ENCODE peak calls at places on chromosomes 16 and 17, in eight cellular contexts. One of them, this sample, is unnamed.

GRCh38 chr17:65888649-65889048 is 303.3 kb downstream of the CEP112 start:
- DNase-seq in aorta: no peak
- DNase-seq in CD8-positive, alpha-beta memory T cell: no peak
- DNase-seq in activated effector memory CD4-positive, alpha-beta T cell treated with anti-CD3 and anti-CD28 coated beads, Interleukin-2, amount 50 U/mL, for 16 hours: no peak
- DNase-seq in foreskin melanocyte: no peak
- DNase-seq in pons: no peak
- DNase-seq in EL: peak; percentile 81
- DNase-seq in ELR: peak; percentile 14
- DNase-seq in this sample: no peak

GRCh38 chr17:43768382-43768781 is 9.8 kb upstream of the SOST start:
- DNase-seq in EL: no peak
- DNase-seq in pons: peak; percentile 79
- DNase-seq in foreskin melanocyte: no peak
- DNase-seq in activated effector memory CD4-positive, alpha-beta T cell treated with anti-CD3 and anti-CD28 coated beads, Interleukin-2, amount 50 U/mL, for 16 hours: no peak
- DNase-seq in aorta: peak; percentile 80
- DNase-seq in ELR: no peak
- DNase-seq in CD8-positive, alpha-beta memory T cell: no peak
- DNase-seq in this sample: no peak

GRCh38 chr16:85515830-85516397 is 97.2 kb upstream of the GSE1 start:
- DNase-seq in ELR: no peak
- DNase-seq in foreskin melanocyte: no peak
- DNase-seq in EL: peak; percentile 13
- DNase-seq in aorta: no peak
- DNase-seq in CD8-positive, alpha-beta memory T cell: no peak
- DNase-seq in pons: no peak
- DNase-seq in activated effector memory CD4-positive, alpha-beta T cell treated with anti-CD3 and anti-CD28 coated beads, Interleukin-2, amount 50 U/mL, for 16 hours: no peak
- DNase-seq in this sample: peak; percentile 85

GRCh38 chr16:55367301-55367745 is 43.3 kb downstream of the IRX6 start:
- DNase-seq in activated effector memory CD4-positive, alpha-beta T cell treated with anti-CD3 and anti-CD28 coated beads, Interleukin-2, amount 50 U/mL, for 16 hours: no peak
- DNase-seq in CD8-positive, alpha-beta memory T cell: no peak
- DNase-seq in foreskin melanocyte: no peak
- DNase-seq in ELR: no peak
- DNase-seq in pons: no peak
- DNase-seq in EL: no peak
- DNase-seq in aorta: no peak
- DNase-seq in this sample: no peak

GRCh38 chr17:29149431-29150064 is 30.6 kb downstream of the MYO18A start:
- DNase-seq in CD8-positive, alpha-beta memory T cell: no peak
- DNase-seq in EL: no peak
- DNase-seq in foreskin melanocyte: peak; percentile 66
- DNase-seq in pons: peak; percentile 75
- DNase-seq in activated effector memory CD4-positive, alpha-beta T cell treated with anti-CD3 and anti-CD28 coated beads, Interleukin-2, amount 50 U/mL, for 16 hours: no peak
- DNase-seq in ELR: no peak
- DNase-seq in aorta: peak; percentile 63
- DNase-seq in this sample: peak; percentile 80

GRCh38 chr17:37158290-37158689 is 209.5 kb downstream of the AATF start:
- DNase-seq in pons: no peak
- DNase-seq in aorta: no peak
- DNase-seq in EL: no peak
- DNase-seq in CD8-positive, alpha-beta memory T cell: no peak
- DNase-seq in activated effector memory CD4-positive, alpha-beta T cell treated with anti-CD3 and anti-CD28 coated beads, Interleukin-2, amount 50 U/mL, for 16 hours: no peak
- DNase-seq in ELR: no peak
- DNase-seq in foreskin melanocyte: no peak
- DNase-seq in this sample: no peak

GRCh38 chr17:82615084-82616020 is 32.9 kb downstream of the WDR45B start:
- DNase-seq in activated effector memory CD4-positive, alpha-beta T cell treated with anti-CD3 and anti-CD28 coated beads, Interleukin-2, amount 50 U/mL, for 16 hours: no peak
- DNase-seq in CD8-positive, alpha-beta memory T cell: no peak
- DNase-seq in foreskin melanocyte: no peak
- DNase-seq in aorta: no peak
- DNase-seq in EL: no peak
- DNase-seq in pons: no peak
- DNase-seq in ELR: peak; percentile 26
- DNase-seq in this sample: peak; percentile 63

GRCh38 chr16:56352351-56353053 is 72.8 kb downstream of the AMFR start:
- DNase-seq in activated effector memory CD4-positive, alpha-beta T cell treated with anti-CD3 and anti-CD28 coated beads, Interleukin-2, amount 50 U/mL, for 16 hours: peak; percentile 33
- DNase-seq in ELR: no peak
- DNase-seq in EL: no peak
- DNase-seq in CD8-positive, alpha-beta memory T cell: no peak
- DNase-seq in pons: no peak
- DNase-seq in foreskin melanocyte: no peak
- DNase-seq in aorta: peak; percentile 30
- DNase-seq in this sample: peak; percentile 61

GRCh38 chr17:48630925-48631692 is 5.0 kb upstream of the HOXB9 start:
- DNase-seq in ELR: no peak
- DNase-seq in EL: no peak
- DNase-seq in pons: no peak
- DNase-seq in aorta: peak; percentile 20
- DNase-seq in CD8-positive, alpha-beta memory T cell: no peak
- DNase-seq in foreskin melanocyte: no peak
- DNase-seq in activated effector memory CD4-positive, alpha-beta T cell treated with anti-CD3 and anti-CD28 coated beads, Interleukin-2, amount 50 U/mL, for 16 hours: no peak
- DNase-seq in this sample: no peak

This sample was measured in kidney.